ENCODE peak calls at places on chromosomes 1 and 21, in four cellular contexts. One of them, this sample, is unnamed. For H3K27me3, the result is how much of the 10 kb centered on the place peaks cover.

GRCh38 chr1:113103048-113103447 is 30.1 kb downstream of the LRIG2 start:
- DNase-seq in HepG2: no peak
- DNase-seq in tibial nerve: no peak
- DNase-seq in HCT116: peak
- DNase-seq in this sample: no peak

GRCh38 chr1:24102966-24103365 is 9.0 kb downstream of the MYOM3 start:
- DNase-seq in HepG2: no peak
- DNase-seq in HCT116: no peak
- DNase-seq in tibial nerve: no peak
- DNase-seq in this sample: no peak

GRCh38 chr1:160814316-160814715 is 18.3 kb downstream of the LY9 start:
- DNase-seq in tibial nerve: no peak
- DNase-seq in HCT116: no peak
- DNase-seq in HepG2: no peak
- DNase-seq in this sample: no peak

GRCh38 chr1:203026666-203027663 is 674 bp downstream of the PPFIA4 start:
- DNase-seq in HepG2: no peak
- DNase-seq in HCT116: no peak
- DNase-seq in tibial nerve: no peak
- DNase-seq in this sample: peak

GRCh38 chr1:1304331-1305299 is 3.1 kb downstream of the ACAP3 start:
- DNase-seq in HepG2: peak
- DNase-seq in tibial nerve: peak
- DNase-seq in HCT116: no peak
- DNase-seq in this sample: peak

GRCh38 chr1:17826165-17826488 is 71.0 kb downstream of the ACTL8 start:
- DNase-seq in tibial nerve: peak
- DNase-seq in HepG2: peak
- DNase-seq in HCT116: peak
- DNase-seq in this sample: no peak

GRCh38 chr1:153728305-153729066 is 636 bp downstream of the INTS3 start:
- DNase-seq in tibial nerve: peak
- DNase-seq in HCT116: no peak
- DNase-seq in HepG2: peak
- DNase-seq in this sample: peak

GRCh38 chr1:25131794-25132193 is 100.5 kb downstream of the SYF2 start:
- DNase-seq in HepG2: no peak
- DNase-seq in HCT116: no peak
- DNase-seq in tibial nerve: no peak
- DNase-seq in this sample: no peak

GRCh38 chr1:119133987-119134386 is 6.5 kb downstream of the WARS2 start:
- DNase-seq in HCT116: no peak
- DNase-seq in tibial nerve: no peak
- DNase-seq in HepG2: no peak
- DNase-seq in this sample: no peak

GRCh38 chr1:26305667-26306289 is 658 bp downstream of the UBXN11 start:
- DNase-seq in tibial nerve: no peak
- DNase-seq in HCT116: no peak
- DNase-seq in HepG2: no peak
- DNase-seq in this sample: no peak

GRCh38 chr1:160416369-160416768 is 16.0 kb downstream of the VANGL2 start:
- DNase-seq in HCT116: peak
- DNase-seq in HepG2: peak
- DNase-seq in tibial nerve: no peak
- DNase-seq in this sample: no peak

GRCh38 chr21:42576639-42577038 is 63.0 kb downstream of the SLC37A1 start:
- DNase-seq in tibial nerve: no peak
- DNase-seq in HCT116: no peak
- DNase-seq in HepG2: no peak
- DNase-seq in this sample: no peak

GRCh38 chr1:201517631-201518030 is 10.7 kb upstream of the CSRP1 start:
- DNase-seq in HepG2: no peak
- DNase-seq in HCT116: no peak
- DNase-seq in tibial nerve: no peak
- DNase-seq in this sample: no peak

GRCh38 chr21:41762753-41763152 is 4.1 kb downstream of the RIPK4 start:
- DNase-seq in HepG2: no peak
- DNase-seq in HCT116: no peak
- DNase-seq in tibial nerve: no peak
- DNase-seq in this sample: no peak

GRCh38 chr1:10515627-10516026 is 40.9 kb downstream of the PEX14 start:
- DNase-seq in HepG2: no peak
- DNase-seq in tibial nerve: no peak
- DNase-seq in HCT116: no peak
- DNase-seq in this sample: no peak

GRCh38 chr1:10513199-10513598 is 38.4 kb downstream of the PEX14 start:
- DNase-seq in HCT116: no peak
- DNase-seq in tibial nerve: no peak
- DNase-seq in HepG2: no peak
- DNase-seq in this sample: no peak

GRCh38 chr1:10516925-10517676 is 42.4 kb downstream of the PEX14 start:
- DNase-seq in tibial nerve: no peak
- DNase-seq in HepG2: no peak
- DNase-seq in HCT116: no peak
- DNase-seq in this sample: no peak

GRCh38 chr1:10516244-10516643 is 41.5 kb downstream of the PEX14 start:
- DNase-seq in HepG2: peak
- DNase-seq in HCT116: no peak
- DNase-seq in tibial nerve: no peak
- DNase-seq in this sample: no peak

GRCh38 chr1:10514490-10515235 is 39.9 kb downstream of the PEX14 start:
- DNase-seq in tibial nerve: no peak
- DNase-seq in HCT116: peak
- DNase-seq in HepG2: peak
- DNase-seq in this sample: no peak
- TF ChIP-seq CTCF in tibial nerve: peak
- TF ChIP-seq CTCF in HCT116: peak
- TF ChIP-seq CTCF in HepG2: peak
- TF ChIP-seq CTCF in this sample: no peak

DNA sequence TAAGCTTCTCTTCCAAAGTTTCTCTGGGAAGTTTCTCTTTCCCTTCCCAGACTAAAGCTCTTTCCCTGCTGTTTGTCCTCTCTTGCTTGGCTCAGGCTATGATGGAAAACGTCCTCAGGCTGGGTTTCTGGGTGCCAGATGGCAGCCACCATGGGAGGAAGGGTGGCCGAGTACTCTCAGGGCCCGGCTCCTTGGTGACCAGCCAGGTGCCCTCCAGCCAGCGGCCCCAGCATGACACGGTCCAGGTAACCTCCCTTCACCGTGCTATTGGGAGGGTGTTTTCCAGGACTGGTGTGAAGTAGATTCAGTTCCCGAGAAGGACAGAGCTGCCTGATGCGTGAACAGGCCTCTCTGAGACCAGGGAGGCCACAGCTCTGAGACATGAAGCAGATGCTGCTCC is 60.3 kb downstream of the KIF26B start:
- DNase-seq in tibial nerve: no peak
- DNase-seq in HepG2: no peak
- DNase-seq in HCT116: no peak
- DNase-seq in this sample: no peak
- H3K27me3 ChIP-seq in tibial nerve: under half
- H3K27me3 ChIP-seq in HepG2: under half
- H3K27me3 ChIP-seq in HCT116: under half
- H3K27me3 ChIP-seq in this sample: under half

GRCh38 chr1:145747398-145748247 is 28.3 kb downstream of the CD160 start:
- DNase-seq in HepG2: no peak
- DNase-seq in HCT116: no peak
- DNase-seq in tibial nerve: no peak
- DNase-seq in this sample: no peak
- TF ChIP-seq POLR2A in HepG2: no peak
- TF ChIP-seq POLR2A in HCT116: no peak
- TF ChIP-seq POLR2A in tibial nerve: no peak
- TF ChIP-seq POLR2A in this sample: no peak

GRCh38 chr1:46530791-46531409 is 20.5 kb downstream of the KNCN start:
- DNase-seq in HCT116: no peak
- DNase-seq in HepG2: no peak
- DNase-seq in tibial nerve: no peak
- DNase-seq in this sample: no peak
- TF ChIP-seq CTCF in HCT116: peak
- TF ChIP-seq CTCF in HepG2: peak
- TF ChIP-seq CTCF in tibial nerve: no peak
- TF ChIP-seq CTCF in this sample: no peak

This sample was measured in ovary.